ENCODE peak calls at places on chromosomes 5 and 9, in six cellular contexts. H is right lobe of liver, W is right atrium auricular region, S is hepatocyte, G is brain microvascular endothelial cell, D is gastrocnemius medialis. I is an unnamed sample. For H3K27me3, the result is how much of the 10 kb centered on the place peaks cover.

GRCh38 chr9:35952526-35953191 is 5.3 kb downstream of the OR2S2 start:
- DNase-seq in H (no peak), W (no peak), S (no peak), G (no peak), D (no peak), I (no peak)

GRCh38 chr9:88355166-88355565 is 33.1 kb upstream of the SPIN1 start:
- DNase-seq in H (no peak), W (no peak), S (peak), G (peak), D (no peak), I (no peak)

GRCh38 chr9:137273095-137273490 is 4.4 kb upstream of the TOR4A start:
- DNase-seq in H (no peak), W (no peak), S (no peak), G (no peak), D (no peak), I (no peak)

GRCh38 chr5:73726606-73727231 is 100.7 kb downstream of the ARHGEF28 start:
- DNase-seq in H (no peak), W (no peak), S (no peak), G (no peak), D (no peak), I (no peak)

GRCh38 chr5:124735169-124735858 is 11.1 kb downstream of the ZNF608 start:
- DNase-seq in H (no peak), W (no peak), S (peak), G (no peak), D (no peak), I (peak)

GRCh38 chr5:94066437-94067207 is 325.2 kb upstream of the POU5F2 start:
- DNase-seq in H (no peak), W (no peak), S (no peak), G (no peak), D (no peak), I (no peak)

GRCh38 chr9:37862530-37862929 is 41.4 kb downstream of the SLC25A51 start:
- DNase-seq in H (no peak), W (no peak), S (no peak), G (no peak), D (no peak), I (no peak)

GRCh38 chr5:170631471-170632195 is 127.8 kb downstream of the KCNIP1 start:
- DNase-seq in H (no peak), W (no peak), S (peak), G (no peak), D (no peak), I (no peak)

GRCh38 chr5:149162401-149163084 is 21.2 kb downstream of the ABLIM3 start:
- DNase-seq in H (no peak), W (no peak), S (no peak), G (peak), D (no peak), I (no peak)

GRCh38 chr9:122121391-122121790 is 28.3 kb upstream of the TTLL11 start:
- DNase-seq in H (no peak), W (no peak), S (no peak), G (no peak), D (no peak), I (no peak)

GRCh38 chr9:123550012-123550411 is 194.0 kb downstream of the CRB2 start:
- DNase-seq in H (no peak), W (no peak), S (peak), G (no peak), D (no peak), I (no peak)

GRCh38 chr9:31253800-31254762 is 1130.4 kb upstream of the ACO1 start:
- DNase-seq in H (peak), W (no peak), S (no peak), G (no peak), D (no peak), I (peak)

GRCh38 chr5:173984218-173984617 is 4.8 kb upstream of the C5orf47 start:
- DNase-seq in H (no peak), W (no peak), S (peak), G (no peak), D (no peak), I (no peak)

GRCh38 chr9:2469681-2470141 is 151.9 kb upstream of the VLDLR start:
- DNase-seq in H (no peak), W (no peak), S (no peak), G (no peak), D (peak), I (no peak)

GRCh38 chr5:58974083-58974482 is 391.2 kb downstream of the RAB3C start:
- DNase-seq in H (no peak), W (no peak), S (no peak), G (no peak), D (no peak), I (no peak)

GRCh38 chr5:31197183-31197582 is 3.7 kb downstream of the CDH6 start:
- DNase-seq in H (no peak), W (no peak), S (no peak), G (peak), D (no peak), I (no peak)

GRCh38 chr9:33329117-33329563 is 38.8 kb downstream of the NFX1 start:
- DNase-seq in H (peak), W (peak), S (peak), G (peak), D (peak), I (peak)

GRCh38 chr5:53482717-53483638 is 2.5 kb downstream of the FST start:
- DNase-seq in H (peak), W (no peak), S (peak), G (no peak), D (peak), I (peak)

GRCh38 chr5:159415301-159415937 is 85.1 kb upstream of the IL12B start:
- DNase-seq in H (no peak), W (no peak), S (peak), G (no peak), D (no peak), I (no peak)

GRCh38 chr5:76074487-76074886 is 8.7 kb upstream of the SV2C start:
- DNase-seq in H (no peak), W (no peak), S (no peak), G (no peak), D (no peak), I (no peak)

GRCh38 chr5:88459971-88460370 is 191.3 kb upstream of the TMEM161B start:
- DNase-seq in H (no peak), W (no peak), S (no peak), G (no peak), D (no peak), I (no peak)

GRCh38 chr5:150022163-150022540 is 21.6 kb downstream of the HMGXB3 start:
- DNase-seq in H (no peak), W (no peak), S (no peak), G (peak), D (no peak), I (no peak)

GRCh38 chr5:101390317-101390908 is 487.3 kb upstream of the ST8SIA4 start:
- DNase-seq in H (no peak), W (no peak), S (peak), G (peak), D (no peak), I (no peak)

GRCh38 chr9:124820606-124821246 is 32.5 kb upstream of the WDR38 start:
- DNase-seq in H (peak), W (no peak), S (no peak), G (no peak), D (no peak), I (no peak)

GRCh38 chr9:33139421-33140228 is 27.5 kb downstream of the B4GALT1 start:
- DNase-seq in H (peak), W (no peak), S (peak), G (peak), D (peak), I (peak)

GRCh38 chr9:127153484-127153883 is 31.0 kb upstream of the ANGPTL2 start:
- DNase-seq in H (no peak), W (no peak), S (no peak), G (no peak), D (no peak), I (no peak)

GRCh38 chr9:126448865-126449577 is 122.4 kb downstream of the MVB12B start:
- DNase-seq in H (no peak), W (no peak), S (no peak), G (no peak), D (no peak), I (no peak)

GRCh38 chr5:34655354-34655991 is 655 bp upstream of the RAI14 start:
- DNase-seq in H (no peak), W (peak), S (peak), G (peak), D (no peak), I (no peak)

GRCh38 chr9:138003485-138004190 is 126.1 kb downstream of the CACNA1B start:
- DNase-seq in H (no peak), W (peak), S (peak), G (no peak), D (no peak), I (no peak)

GRCh38 chr9:133359420-133360175 is 3.2 kb downstream of the SURF2 start:
- DNase-seq in H (no peak), W (no peak), S (peak), G (no peak), D (no peak), I (no peak)

GRCh38 chr5:20524956-20525529 is 537.0 kb upstream of the CDH18 start:
- DNase-seq in H (no peak), W (no peak), S (no peak), G (no peak), D (no peak), I (no peak)

GRCh38 chr5:78806544-78806943 is 158.0 kb upstream of the LHFPL2 start:
- DNase-seq in H (no peak), W (no peak), S (no peak), G (peak), D (no peak), I (no peak)

GRCh38 chr9:114351932-114352331 is 22.3 kb downstream of the ORM2 start:
- DNase-seq in H (no peak), W (no peak), S (no peak), G (no peak), D (peak), I (no peak)

GRCh38 chr9:79193001-79193400 is 378.8 kb upstream of the TLE4 start:
- DNase-seq in H (no peak), W (no peak), S (no peak), G (no peak), D (no peak), I (no peak)

GRCh38 chr5:39479537-39479936 is 54.8 kb upstream of the DAB2 start:
- DNase-seq in H (no peak), W (no peak), S (no peak), G (no peak), D (no peak), I (no peak)
- TF ChIP-seq CTCF in H (no peak), W (no peak), S (no peak), G (no peak), D (no peak), I (no peak)

GRCh38 chr5:177403826-177404640 is 3.6 kb upstream of the PFN3 start:
- DNase-seq in H (peak), W (peak), S (peak), G (peak), D (peak), I (peak)

GRCh38 chr5:177403194-177403825 is 2.8 kb upstream of the PFN3 start:
- DNase-seq in H (no peak), W (no peak), S (peak), G (no peak), D (no peak), I (peak)

GRCh38 chr5:177404641-177405134 is 4.2 kb upstream of the PFN3 start:
- DNase-seq in H (no peak), W (no peak), S (no peak), G (no peak), D (no peak), I (no peak)

GRCh38 chr5:177405312-177405711 is 4.1 kb downstream of the F12 start:
- DNase-seq in H (no peak), W (no peak), S (no peak), G (no peak), D (no peak), I (no peak)

GRCh38 chr5:177405805-177406204 is 3.6 kb downstream of the F12 start:
- DNase-seq in H (no peak), W (peak), S (no peak), G (no peak), D (no peak), I (no peak)
- H3K27me3 ChIP-seq in H (under half), W (under half), S (under half), G (under half), D (under half), I (under half)

DNA sequence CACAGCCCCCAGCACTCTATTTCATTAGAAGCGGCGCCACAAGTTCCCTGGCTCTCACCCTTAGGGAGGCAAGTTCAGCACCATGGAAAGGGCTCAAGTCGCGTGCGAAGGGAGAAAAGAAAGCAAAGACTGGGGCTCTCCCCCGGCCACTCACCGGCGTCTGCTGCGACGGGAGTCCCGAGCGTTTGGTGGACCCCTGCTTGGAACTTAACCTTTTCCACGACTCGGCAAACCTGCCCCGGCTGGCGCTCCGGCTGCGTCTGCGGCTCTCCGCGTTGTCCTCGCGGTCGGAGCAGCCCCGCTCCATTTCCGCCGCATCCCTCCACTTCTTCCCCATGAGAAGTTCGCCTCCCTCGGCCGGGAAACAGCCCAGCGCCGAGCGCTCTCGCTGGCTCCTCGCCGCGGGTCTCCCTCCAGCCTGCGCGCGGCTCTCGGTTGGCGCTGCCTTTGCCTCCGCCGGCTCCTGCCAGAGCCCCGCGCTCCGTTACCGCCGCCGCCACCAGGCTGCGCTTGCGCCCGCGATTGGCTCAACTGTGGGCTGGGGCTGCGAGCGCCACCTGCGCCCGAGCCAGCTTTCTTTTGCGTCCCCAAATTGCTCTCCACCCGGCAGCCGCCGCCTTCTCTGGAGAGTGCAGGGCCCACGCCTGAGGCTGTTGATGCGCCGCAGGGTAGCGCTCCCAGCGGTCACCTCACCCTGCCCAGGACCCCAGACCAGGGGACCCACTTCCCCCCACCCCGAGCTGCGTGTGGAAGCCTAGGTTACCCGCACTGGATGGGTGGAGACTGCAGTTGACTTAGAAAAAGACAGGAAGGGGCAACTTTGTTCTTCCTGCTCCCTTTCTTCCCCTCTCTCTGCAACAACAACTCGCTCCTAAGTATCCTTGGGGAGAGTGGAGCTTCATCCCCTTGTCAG is 321.6 kb downstream of the CEMIP2 start:
- DNase-seq in H (peak), W (no peak), S (peak), G (peak), D (no peak), I (peak)
- TF ChIP-seq CTCF in H (no peak), W (no peak), S (peak), G (peak), D (no peak), I (no peak)

DNA sequence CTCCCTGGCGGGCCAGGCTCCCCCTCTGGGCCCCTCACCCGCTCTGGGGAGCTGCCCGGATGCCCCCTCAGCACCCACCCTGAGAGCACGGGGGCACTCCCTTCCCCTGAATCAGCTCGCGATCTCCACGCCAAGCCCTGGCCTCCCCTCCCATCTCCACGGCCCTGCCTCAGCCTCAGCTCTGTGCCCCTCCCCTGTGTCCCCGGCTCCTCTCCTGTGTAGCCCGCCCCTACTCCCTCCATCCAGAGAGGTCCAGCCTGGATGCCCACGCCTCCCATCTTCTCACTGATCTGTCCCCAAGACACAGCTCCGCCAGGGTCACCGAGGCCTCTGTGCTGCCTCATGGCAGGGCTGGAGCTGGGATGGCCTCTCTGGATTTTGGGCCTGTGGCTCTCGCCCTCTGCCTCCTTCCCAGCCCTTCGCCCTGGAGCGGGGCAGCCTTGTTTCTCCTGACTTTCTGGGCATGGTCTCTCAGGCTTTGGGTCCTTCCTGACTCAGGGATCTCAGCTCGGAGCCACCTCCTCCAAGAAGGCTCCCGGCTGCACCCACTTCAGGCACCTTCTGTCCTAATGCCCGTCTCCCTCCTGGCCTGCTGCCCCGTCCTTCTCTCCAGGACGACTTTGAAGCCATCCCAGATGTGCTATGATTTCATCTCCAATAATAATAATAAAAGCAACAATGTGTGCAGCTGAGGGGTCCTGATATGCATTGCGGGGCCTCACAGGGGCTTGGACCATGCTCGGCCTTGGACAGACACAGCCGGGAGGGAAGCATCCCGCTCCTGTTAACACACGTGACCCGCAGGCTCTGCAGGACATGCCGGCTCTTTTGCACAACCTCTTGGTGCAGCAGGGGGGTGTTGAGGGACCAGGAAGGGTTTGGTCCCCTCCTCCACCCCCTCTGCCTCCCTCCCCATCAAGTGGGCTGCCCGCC is 16.2 kb upstream of the SLC9A3 start:
- DNase-seq in H (peak), W (no peak), S (no peak), G (no peak), D (no peak), I (peak)
- H3K27me3 ChIP-seq in H (under half), W (under half), S (under half), G (under half), D (under half), I (half or more)

GRCh38 chr5:140828402-140828737 is 610 bp downstream of the PCDHA6 start:
- DNase-seq in H (no peak), W (no peak), S (no peak), G (no peak), D (no peak), I (no peak)
- TF ChIP-seq CTCF in H (no peak), W (no peak), S (no peak), G (no peak), D (no peak), I (no peak)

DNA sequence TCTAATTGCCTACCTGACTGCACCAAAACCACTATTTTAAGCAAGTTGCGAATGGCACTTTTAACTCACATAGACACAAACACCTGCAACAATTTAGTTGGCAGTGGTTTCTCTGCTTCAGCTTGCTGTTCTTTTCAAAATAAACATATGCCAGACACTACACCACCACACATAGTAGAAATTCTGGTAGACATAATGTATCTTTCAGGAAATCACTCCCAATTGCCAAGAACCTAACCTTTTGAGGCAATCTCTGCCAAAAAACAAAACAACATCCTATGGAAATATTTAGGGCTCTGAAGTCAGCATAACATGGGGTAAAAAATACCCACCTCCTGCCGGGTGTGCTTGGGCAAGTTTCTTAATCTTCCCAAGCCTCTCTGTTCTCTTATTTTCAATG is 27.7 kb downstream of the GLIS3 start:
- DNase-seq in H (no peak), W (no peak), S (no peak), G (no peak), D (no peak), I (no peak)
- H3K27me3 ChIP-seq in H (under half), W (under half), S (under half), G (under half), D (under half), I (under half)

GRCh38 chr5:154754460-154755360 is 467 bp upstream of the LARP1 start:
- DNase-seq in H (peak), W (peak), S (peak), G (peak), D (peak), I (peak)
- TF ChIP-seq CTCF in H (peak), W (peak), S (peak), G (peak), D (no peak), I (peak)

GRCh38 chr5:68033961-68034581 is 181.5 kb upstream of the PIK3R1 start:
- DNase-seq in H (no peak), W (peak), S (peak), G (peak), D (no peak), I (no peak)
- H3K27me3 ChIP-seq in H (under half), W (under half), S (under half), G (under half), D (under half), I (under half)

GRCh38 chr9:130895038-130895437 is 1.6 kb downstream of the QRFP start:
- DNase-seq in H (no peak), W (no peak), S (no peak), G (no peak), D (no peak), I (no peak)

GRCh38 chr9:130895481-130896232 is 955 bp downstream of the QRFP start:
- DNase-seq in H (no peak), W (no peak), S (no peak), G (peak), D (no peak), I (no peak)

GRCh38 chr9:130897848-130898551 is 1.4 kb upstream of the QRFP start:
- DNase-seq in H (no peak), W (no peak), S (no peak), G (no peak), D (no peak), I (peak)

GRCh38 chr9:130897105-130897751 is 616 bp upstream of the QRFP start:
- DNase-seq in H (no peak), W (no peak), S (no peak), G (no peak), D (no peak), I (no peak)

DNA sequence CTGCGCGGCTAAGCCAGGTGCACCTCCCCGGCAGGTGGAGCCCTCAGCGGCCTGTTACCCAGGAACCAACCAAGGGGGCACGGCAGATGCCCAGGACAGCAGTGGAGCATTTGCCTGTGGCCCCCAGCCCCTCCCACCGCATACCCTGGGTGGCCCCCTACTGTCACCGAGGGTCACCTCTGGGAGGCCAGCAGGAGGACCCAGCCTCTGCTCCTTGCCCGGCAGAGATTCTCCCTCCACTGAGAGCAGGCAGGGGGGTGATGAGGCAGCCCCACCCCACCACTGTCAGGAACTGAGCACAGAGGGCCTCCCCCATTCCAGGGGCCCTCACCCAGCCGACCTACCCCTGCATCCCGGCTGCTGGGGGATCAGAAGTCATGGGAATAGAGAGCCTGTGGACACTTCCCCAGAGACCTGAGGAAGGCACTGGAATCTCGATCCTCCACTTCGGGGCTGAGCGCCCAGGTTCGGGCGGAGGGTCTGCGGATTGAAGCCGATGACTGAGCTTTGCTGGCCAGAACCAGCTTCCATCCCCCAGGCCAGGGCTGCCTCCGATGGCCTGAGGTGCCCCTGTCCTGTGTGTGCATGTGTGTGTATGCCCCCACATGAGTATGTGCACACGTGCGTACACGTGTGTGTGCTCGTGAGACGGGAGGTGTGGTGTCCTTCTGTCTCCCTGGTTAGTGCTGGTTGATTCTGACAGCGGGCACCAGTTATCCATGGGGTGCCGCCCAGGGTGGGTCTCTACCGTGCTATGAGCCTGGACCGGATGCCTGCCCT is at the start of gene QRFP:
- DNase-seq in H (no peak), W (no peak), S (no peak), G (no peak), D (no peak), I (no peak)
- TF ChIP-seq CTCF in H (no peak), W (no peak), S (no peak), G (no peak), D (no peak), I (no peak)

I was measured in psoas muscle.